ENCODE peak calls at places on chromosomes 16 and 17, in eight cellular contexts. H is uterus, N is neural progenitor cell, K is mucosa of descending colon, Q is pancreas, T is A549, Z is thyroid gland, F is sigmoid colon. I is an unnamed sample. For H3K4me1, the result is how much of the 10 kb centered on the place peaks cover.

GRCh38 chr17:419073-419735 is 66.6 kb upstream of the RPH3AL start:
- DNase-seq in H (no peak), N (no peak), K (no peak), Q (no peak), T (no peak), Z (peak), F (no peak), I (no peak)

GRCh38 chr17:61833536-61834203 is 29.7 kb downstream of the BRIP1 start:
- DNase-seq in H (no peak), N (no peak), K (no peak), Q (no peak), T (peak), Z (no peak), F (no peak), I (no peak)

GRCh38 chr17:10421946-10422542 is at the start of gene MYH8:
- DNase-seq in H (no peak), N (no peak), K (no peak), Q (no peak), T (no peak), Z (no peak), F (no peak), I (no peak)

GRCh38 chr16:60902114-60902513 is 1134.1 kb downstream of the CDH8 start:
- DNase-seq in H (no peak), N (no peak), K (no peak), Q (no peak), T (no peak), Z (no peak), F (no peak), I (no peak)

GRCh38 chr16:79658301-79659001 is 57.9 kb upstream of the MAF start:
- DNase-seq in H (no peak), N (peak), K (peak), Q (no peak), T (peak), Z (no peak), F (no peak), I (no peak)

GRCh38 chr16:878071-878784 is 77.7 kb upstream of the GNG13 start:
- DNase-seq in H (no peak), N (peak), K (no peak), Q (no peak), T (peak), Z (no peak), F (peak), I (no peak)

GRCh38 chr16:86529160-86529559 is 18.8 kb downstream of the FOXF1 start:
- DNase-seq in H (no peak), N (no peak), K (no peak), Q (no peak), T (no peak), Z (no peak), F (peak), I (no peak)

GRCh38 chr16:71726491-71727319 is 2.2 kb upstream of the PHLPP2 start:
- DNase-seq in H (no peak), N (no peak), K (peak), Q (no peak), T (no peak), Z (no peak), F (no peak), I (no peak)

GRCh38 chr17:21573961-21574610 is 118.2 kb upstream of the KCNJ18 start:
- DNase-seq in H (peak), N (no peak), K (peak), Q (peak), T (no peak), Z (peak), F (peak), I (no peak)

GRCh38 chr16:75320435-75320834 is 69.0 kb upstream of the BCAR1 start:
- DNase-seq in H (no peak), N (peak), K (no peak), Q (no peak), T (no peak), Z (peak), F (no peak), I (no peak)

GRCh38 chr16:67028555-67029248 is at the start of gene CBFB:
- DNase-seq in H (peak), N (peak), K (peak), Q (peak), T (peak), Z (peak), F (peak), I (peak)
- TF ChIP-seq CTCF in H (no peak), N (peak), K (no peak), Q (no peak), T (no peak), Z (no peak), F (no peak), I (peak)

GRCh38 chr16:16140537-16140936 is 82.8 kb downstream of the ABCC6 start:
- DNase-seq in H (no peak), N (no peak), K (no peak), Q (no peak), T (no peak), Z (no peak), F (no peak), I (no peak)

GRCh38 chr16:16143941-16144340 is 79.4 kb downstream of the ABCC6 start:
- DNase-seq in H (no peak), N (no peak), K (no peak), Q (no peak), T (no peak), Z (no peak), F (no peak), I (no peak)

GRCh38 chr16:16141141-16141540 is 82.2 kb downstream of the ABCC6 start:
- DNase-seq in H (no peak), N (no peak), K (no peak), Q (no peak), T (no peak), Z (no peak), F (no peak), I (no peak)

GRCh38 chr16:16143038-16143763 is 80.1 kb downstream of the ABCC6 start:
- DNase-seq in H (no peak), N (peak), K (peak), Q (no peak), T (peak), Z (peak), F (no peak), I (no peak)

DNA sequence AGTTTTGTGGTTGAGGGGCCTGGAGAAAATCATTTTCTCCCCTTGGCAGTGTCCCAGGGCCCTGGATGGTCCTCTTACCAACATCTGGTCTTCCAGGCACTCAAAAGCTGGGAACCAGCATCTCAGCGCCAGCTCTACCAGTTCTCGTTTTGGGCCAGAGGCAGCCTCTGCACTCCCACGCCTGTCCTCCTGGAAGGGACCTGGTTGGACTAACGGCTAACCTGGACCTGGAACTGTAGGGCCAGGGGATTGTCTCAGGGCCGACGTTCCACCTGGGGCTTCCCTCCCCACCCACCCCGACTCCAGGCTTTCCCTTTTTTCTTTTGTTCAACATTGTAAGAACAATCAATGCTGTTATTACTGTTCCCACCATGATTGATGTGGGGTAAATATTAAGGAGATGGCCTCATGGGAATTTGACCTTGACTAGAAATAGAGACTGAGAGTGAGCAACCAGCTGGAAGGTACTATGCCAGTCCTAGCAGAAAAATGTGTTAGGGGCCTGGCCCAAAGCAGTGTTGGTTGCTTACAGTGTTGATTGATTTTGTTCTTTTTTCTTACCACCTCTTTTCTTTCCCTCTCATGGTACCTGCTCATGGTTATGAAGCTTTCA is 81.4 kb downstream of the ABCC6 start:
- DNase-seq in H (no peak), N (no peak), K (no peak), Q (no peak), T (no peak), Z (no peak), F (no peak), I (no peak)
- H3K4me1 ChIP-seq in H (under half), N (under half), K (under half), Q (under half), T (under half), Z (under half), F (under half), I (under half)

DNA sequence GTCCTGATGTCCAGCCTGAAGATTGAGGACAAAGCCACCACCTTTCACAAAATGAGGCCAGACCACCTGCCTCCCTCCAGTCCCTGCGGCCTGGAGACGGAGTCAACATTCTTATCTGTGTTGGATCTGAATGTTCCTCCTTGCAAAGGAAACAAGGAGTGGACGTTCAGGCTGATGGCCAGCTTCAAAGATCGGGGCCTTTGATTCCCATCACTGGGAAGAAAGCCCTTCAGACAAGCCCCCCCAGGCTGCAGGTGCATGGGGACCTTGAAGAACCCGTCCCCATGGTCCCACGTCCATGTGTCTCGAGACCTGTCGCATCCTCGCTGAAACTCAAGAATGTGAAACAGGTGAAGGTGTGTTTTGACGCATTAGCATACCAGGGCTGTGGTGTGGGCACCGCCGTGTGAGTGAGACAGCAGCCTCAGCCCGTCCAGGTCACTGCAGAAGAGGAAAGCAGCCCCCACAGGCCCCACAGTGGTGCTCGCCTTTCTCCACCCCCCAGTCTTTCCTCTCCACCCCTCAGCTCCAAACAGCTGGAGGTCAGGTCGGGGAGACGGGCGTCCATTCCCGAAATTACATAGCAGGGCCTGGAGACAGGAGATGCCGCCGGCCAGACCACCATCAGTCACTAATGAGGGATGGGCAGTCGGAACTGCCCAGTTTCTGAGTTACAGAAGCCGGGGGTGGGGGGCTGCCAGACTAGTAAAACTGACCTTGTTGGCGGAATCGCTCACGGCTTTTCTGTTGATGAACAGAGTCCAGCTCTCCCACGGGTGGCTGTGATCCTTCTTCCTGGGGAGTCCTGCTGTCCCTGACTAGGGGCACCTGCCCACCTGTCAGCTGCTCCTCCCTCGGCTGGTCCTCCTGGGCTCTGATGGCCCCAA is 877 bp upstream of the CSNK1D start:
- DNase-seq in H (no peak), N (no peak), K (no peak), Q (peak), T (no peak), Z (no peak), F (no peak), I (peak)
- H3K4me3 ChIP-seq in H (peak), N (peak), K (no peak), Q (peak), T (peak), Z (no peak), F (peak), I (peak)

GRCh38 chr17:35429702-35430101 is 2.6 kb downstream of the SLFN12 start:
- DNase-seq in H (no peak), N (no peak), K (no peak), Q (no peak), T (no peak), Z (no peak), F (no peak), I (no peak)

GRCh38 chr17:35438433-35438832 is 6.1 kb upstream of the SLFN12 start:
- DNase-seq in H (no peak), N (no peak), K (no peak), Q (no peak), T (no peak), Z (no peak), F (no peak), I (no peak)

GRCh38 chr17:35432176-35433074 is at the start of gene SLFN12:
- DNase-seq in H (peak), N (peak), K (peak), Q (peak), T (no peak), Z (peak), F (peak), I (peak)

GRCh38 chr17:35428229-35428628 is 4.1 kb downstream of the SLFN12 start:
- DNase-seq in H (no peak), N (no peak), K (no peak), Q (no peak), T (no peak), Z (no peak), F (no peak), I (no peak)

GRCh38 chr17:35433075-35433894 is 985 bp upstream of the SLFN12 start:
- DNase-seq in H (peak), N (peak), K (peak), Q (peak), T (peak), Z (peak), F (peak), I (peak)
- TF ChIP-seq CTCF in H (peak), N (peak), K (no peak), Q (no peak), T (no peak), Z (no peak), F (no peak), I (peak)

GRCh38 chr17:72405662-72406230 is 284.9 kb downstream of the SOX9 start:
- DNase-seq in H (no peak), N (no peak), K (no peak), Q (no peak), T (no peak), Z (no peak), F (no peak), I (no peak)

GRCh38 chr17:72401883-72402726 is 281.3 kb downstream of the SOX9 start:
- DNase-seq in H (no peak), N (no peak), K (no peak), Q (no peak), T (no peak), Z (no peak), F (no peak), I (no peak)

GRCh38 chr17:72402727-72403210 is 281.9 kb downstream of the SOX9 start:
- DNase-seq in H (no peak), N (no peak), K (no peak), Q (no peak), T (no peak), Z (no peak), F (no peak), I (no peak)

GRCh38 chr17:72404872-72405271 is 284.1 kb downstream of the SOX9 start:
- DNase-seq in H (no peak), N (no peak), K (no peak), Q (no peak), T (no peak), Z (no peak), F (no peak), I (no peak)

DNA sequence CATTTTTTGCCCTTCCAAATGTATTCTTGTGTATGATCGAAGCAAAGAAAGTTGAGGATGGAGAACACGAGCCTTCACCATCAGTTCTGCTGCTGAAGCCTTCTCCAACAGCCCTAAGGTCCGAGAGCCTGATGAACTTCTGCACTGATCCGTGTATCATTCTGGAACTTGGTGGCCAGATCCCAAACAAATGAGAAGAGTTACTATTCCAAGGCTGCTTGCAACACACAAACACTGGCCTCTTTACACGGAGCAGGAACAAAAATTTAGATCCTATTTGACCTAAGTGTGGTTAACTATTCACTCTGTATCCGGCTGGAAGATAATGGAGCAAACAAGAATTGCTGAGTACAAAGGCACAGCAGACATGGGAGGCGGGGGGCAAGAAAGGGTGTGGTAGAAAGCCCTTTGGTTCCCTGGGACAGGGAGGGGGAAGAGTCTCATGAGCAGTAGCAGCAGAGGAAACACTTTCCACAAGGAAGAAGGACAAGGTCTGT is 282.9 kb downstream of the SOX9 start:
- DNase-seq in H (no peak), N (no peak), K (peak), Q (no peak), T (peak), Z (no peak), F (no peak), I (no peak)
- H3K4me1 ChIP-seq in H (under half), N (under half), K (under half), Q (under half), T (half or more), Z (under half), F (under half), I (under half)

I was measured in spleen.